ENCODE peak calls at places on chromosomes 3 and 15, in eight cellular contexts. One of them, this sample, is unnamed.

GRCh38 chr3:78077842-78078241 is 1037.9 kb downstream of the ROBO2 start:
- DNase-seq in psoas muscle: no peak
- DNase-seq in Panc1: no peak
- DNase-seq in lower lobe of right lung: no peak
- DNase-seq in suprapubic skin: no peak
- DNase-seq in left lung: no peak
- DNase-seq in SK-N-MC: no peak
- DNase-seq in fibroblast of lung: no peak
- DNase-seq in this sample: no peak

GRCh38 chr3:39208463-39209055 is 16.2 kb upstream of the XIRP1 start:
- DNase-seq in SK-N-MC: no peak
- DNase-seq in fibroblast of lung: peak; percentile 43
- DNase-seq in lower lobe of right lung: peak; percentile 53
- DNase-seq in psoas muscle: peak; percentile 72
- DNase-seq in suprapubic skin: no peak
- DNase-seq in left lung: no peak
- DNase-seq in Panc1: peak; percentile 25
- DNase-seq in this sample: peak; percentile 74

GRCh38 chr3:138921316-138922292 is 25.3 kb downstream of the FOXL2 start:
- DNase-seq in fibroblast of lung: peak; percentile 91
- DNase-seq in psoas muscle: no peak
- DNase-seq in suprapubic skin: no peak
- DNase-seq in left lung: no peak
- DNase-seq in Panc1: no peak
- DNase-seq in SK-N-MC: no peak
- DNase-seq in lower lobe of right lung: no peak
- DNase-seq in this sample: peak; percentile 67

GRCh38 chr15:88375234-88375926 is 91.8 kb downstream of the MRPL46 start:
- DNase-seq in Panc1: no peak
- DNase-seq in lower lobe of right lung: no peak
- DNase-seq in fibroblast of lung: peak; percentile 93
- DNase-seq in suprapubic skin: no peak
- DNase-seq in psoas muscle: no peak
- DNase-seq in left lung: no peak
- DNase-seq in SK-N-MC: no peak
- DNase-seq in this sample: no peak

GRCh38 chr3:6177417-6177816 is 683.5 kb upstream of the GRM7 start:
- DNase-seq in lower lobe of right lung: no peak
- DNase-seq in SK-N-MC: no peak
- DNase-seq in Panc1: no peak
- DNase-seq in left lung: no peak
- DNase-seq in fibroblast of lung: no peak
- DNase-seq in psoas muscle: no peak
- DNase-seq in suprapubic skin: no peak
- DNase-seq in this sample: no peak

GRCh38 chr15:40843885-40844542 is at the start of gene SPINT1:
- DNase-seq in suprapubic skin: no peak
- DNase-seq in left lung: peak; percentile 90
- DNase-seq in fibroblast of lung: peak; percentile 13
- DNase-seq in lower lobe of right lung: peak; percentile 77
- DNase-seq in SK-N-MC: no peak
- DNase-seq in psoas muscle: no peak
- DNase-seq in Panc1: no peak
- DNase-seq in this sample: peak; percentile 47

GRCh38 chr15:99139276-99139675 is 34.4 kb downstream of the SYNM start:
- DNase-seq in lower lobe of right lung: no peak
- DNase-seq in Panc1: no peak
- DNase-seq in SK-N-MC: no peak
- DNase-seq in left lung: no peak
- DNase-seq in psoas muscle: no peak
- DNase-seq in fibroblast of lung: no peak
- DNase-seq in suprapubic skin: no peak
- DNase-seq in this sample: no peak

GRCh38 chr3:162704238-162704637 is 1207.6 kb downstream of the OTOL1 start:
- DNase-seq in lower lobe of right lung: no peak
- DNase-seq in Panc1: no peak
- DNase-seq in left lung: no peak
- DNase-seq in fibroblast of lung: no peak
- DNase-seq in SK-N-MC: no peak
- DNase-seq in suprapubic skin: no peak
- DNase-seq in psoas muscle: no peak
- DNase-seq in this sample: no peak

GRCh38 chr3:64023861-64024223 is 548 bp upstream of the PSMD6 start:
- DNase-seq in SK-N-MC: no peak
- DNase-seq in Panc1: no peak
- DNase-seq in left lung: no peak
- DNase-seq in lower lobe of right lung: no peak
- DNase-seq in fibroblast of lung: no peak
- DNase-seq in psoas muscle: no peak
- DNase-seq in suprapubic skin: no peak
- DNase-seq in this sample: no peak

GRCh38 chr3:191543018-191543417 is 82.1 kb downstream of the PYDC2 start:
- DNase-seq in fibroblast of lung: no peak
- DNase-seq in Panc1: no peak
- DNase-seq in lower lobe of right lung: no peak
- DNase-seq in psoas muscle: no peak
- DNase-seq in left lung: no peak
- DNase-seq in SK-N-MC: no peak
- DNase-seq in suprapubic skin: no peak
- DNase-seq in this sample: no peak

GRCh38 chr3:155760653-155761052 is 15.8 kb upstream of the PLCH1 start:
- DNase-seq in Panc1: no peak
- DNase-seq in lower lobe of right lung: no peak
- DNase-seq in left lung: no peak
- DNase-seq in suprapubic skin: no peak
- DNase-seq in fibroblast of lung: no peak
- DNase-seq in SK-N-MC: no peak
- DNase-seq in psoas muscle: no peak
- DNase-seq in this sample: no peak

GRCh38 chr3:29925150-29925549 is 644.3 kb downstream of the RBMS3 start:
- DNase-seq in left lung: no peak
- DNase-seq in fibroblast of lung: no peak
- DNase-seq in SK-N-MC: no peak
- DNase-seq in suprapubic skin: no peak
- DNase-seq in lower lobe of right lung: no peak
- DNase-seq in psoas muscle: no peak
- DNase-seq in Panc1: no peak
- DNase-seq in this sample: no peak

GRCh38 chr15:56821721-56822425 is 88.6 kb upstream of the ZNF280D start:
- DNase-seq in SK-N-MC: no peak
- DNase-seq in fibroblast of lung: peak; percentile 91
- DNase-seq in left lung: peak; percentile 31
- DNase-seq in psoas muscle: peak; percentile 71
- DNase-seq in Panc1: peak; percentile 25
- DNase-seq in suprapubic skin: no peak
- DNase-seq in lower lobe of right lung: peak; percentile 53
- DNase-seq in this sample: peak; percentile 68

GRCh38 chr3:187130346-187131066 is 8.8 kb downstream of the RPL39L start:
- DNase-seq in fibroblast of lung: peak; percentile 75
- DNase-seq in SK-N-MC: no peak
- DNase-seq in left lung: no peak
- DNase-seq in suprapubic skin: no peak
- DNase-seq in Panc1: no peak
- DNase-seq in psoas muscle: no peak
- DNase-seq in lower lobe of right lung: no peak
- DNase-seq in this sample: no peak

GRCh38 chr3:187808466-187809291 is 63.4 kb upstream of the BCL6 start:
- DNase-seq in SK-N-MC: no peak
- DNase-seq in Panc1: no peak
- DNase-seq in left lung: no peak
- DNase-seq in fibroblast of lung: no peak
- DNase-seq in lower lobe of right lung: no peak
- DNase-seq in psoas muscle: no peak
- DNase-seq in suprapubic skin: no peak
- DNase-seq in this sample: no peak

GRCh38 chr3:150733936-150734794 is 28.8 kb downstream of the SIAH2 start:
- DNase-seq in SK-N-MC: no peak
- DNase-seq in suprapubic skin: no peak
- DNase-seq in fibroblast of lung: peak; percentile 49
- DNase-seq in left lung: no peak
- DNase-seq in Panc1: no peak
- DNase-seq in lower lobe of right lung: no peak
- DNase-seq in psoas muscle: no peak
- DNase-seq in this sample: no peak

GRCh38 chr3:102090646-102091045 is 241.3 kb downstream of the NFKBIZ start:
- DNase-seq in SK-N-MC: no peak
- DNase-seq in lower lobe of right lung: no peak
- DNase-seq in Panc1: no peak
- DNase-seq in fibroblast of lung: peak; percentile 60
- DNase-seq in suprapubic skin: no peak
- DNase-seq in psoas muscle: no peak
- DNase-seq in left lung: no peak
- DNase-seq in this sample: no peak

GRCh38 chr15:80695911-80696651 is 971 bp downstream of the ABHD17C start:
- DNase-seq in left lung: no peak
- DNase-seq in SK-N-MC: no peak
- DNase-seq in psoas muscle: no peak
- DNase-seq in fibroblast of lung: peak; percentile 22
- DNase-seq in Panc1: no peak
- DNase-seq in lower lobe of right lung: peak; percentile 64
- DNase-seq in suprapubic skin: no peak
- DNase-seq in this sample: no peak

GRCh38 chr3:193297421-193297820 is 56.4 kb downstream of the PLAAT1 start:
- DNase-seq in left lung: no peak
- DNase-seq in suprapubic skin: no peak
- DNase-seq in psoas muscle: no peak
- DNase-seq in SK-N-MC: no peak
- DNase-seq in Panc1: peak; percentile 7
- DNase-seq in fibroblast of lung: peak; percentile 93
- DNase-seq in lower lobe of right lung: no peak
- DNase-seq in this sample: no peak

GRCh38 chr3:193305356-193305755 is 64.3 kb downstream of the PLAAT1 start:
- DNase-seq in SK-N-MC: no peak
- DNase-seq in psoas muscle: no peak
- DNase-seq in suprapubic skin: no peak
- DNase-seq in lower lobe of right lung: no peak
- DNase-seq in left lung: no peak
- DNase-seq in fibroblast of lung: no peak
- DNase-seq in Panc1: no peak
- DNase-seq in this sample: no peak

GRCh38 chr3:193295985-193296384 is 55.0 kb downstream of the PLAAT1 start:
- DNase-seq in suprapubic skin: no peak
- DNase-seq in fibroblast of lung: no peak
- DNase-seq in Panc1: no peak
- DNase-seq in psoas muscle: no peak
- DNase-seq in left lung: no peak
- DNase-seq in SK-N-MC: no peak
- DNase-seq in lower lobe of right lung: no peak
- DNase-seq in this sample: no peak

GRCh38 chr3:193301441-193301840 is 60.4 kb downstream of the PLAAT1 start:
- DNase-seq in suprapubic skin: no peak
- DNase-seq in left lung: no peak
- DNase-seq in fibroblast of lung: peak; percentile 90
- DNase-seq in SK-N-MC: no peak
- DNase-seq in lower lobe of right lung: no peak
- DNase-seq in Panc1: peak; percentile 41
- DNase-seq in psoas muscle: no peak
- DNase-seq in this sample: no peak
- H3K27ac ChIP-seq in suprapubic skin: no peak overlapping the region
- H3K27ac ChIP-seq in left lung: no peak overlapping the region
- H3K27ac ChIP-seq in fibroblast of lung: no peak overlapping the region
- H3K27ac ChIP-seq in SK-N-MC: no peak overlapping the region
- H3K27ac ChIP-seq in lower lobe of right lung: no peak overlapping the region
- H3K27ac ChIP-seq in Panc1: no peak overlapping the region
- H3K27ac ChIP-seq in psoas muscle: no peak overlapping the region
- H3K27ac ChIP-seq in this sample: no peak overlapping the region

GRCh38 chr3:117962750-117963149 is 1071.9 kb downstream of the IGSF11 start:
- DNase-seq in Panc1: no peak
- DNase-seq in left lung: no peak
- DNase-seq in psoas muscle: no peak
- DNase-seq in suprapubic skin: no peak
- DNase-seq in lower lobe of right lung: no peak
- DNase-seq in fibroblast of lung: peak; percentile 84
- DNase-seq in SK-N-MC: no peak
- DNase-seq in this sample: no peak
- H3K27ac ChIP-seq in Panc1: no peak overlapping the region
- H3K27ac ChIP-seq in left lung: no peak overlapping the region
- H3K27ac ChIP-seq in psoas muscle: no peak overlapping the region
- H3K27ac ChIP-seq in suprapubic skin: no peak overlapping the region
- H3K27ac ChIP-seq in lower lobe of right lung: no peak overlapping the region
- H3K27ac ChIP-seq in fibroblast of lung: no peak overlapping the region
- H3K27ac ChIP-seq in SK-N-MC: no peak overlapping the region
- H3K27ac ChIP-seq in this sample: no peak overlapping the region

DNA sequence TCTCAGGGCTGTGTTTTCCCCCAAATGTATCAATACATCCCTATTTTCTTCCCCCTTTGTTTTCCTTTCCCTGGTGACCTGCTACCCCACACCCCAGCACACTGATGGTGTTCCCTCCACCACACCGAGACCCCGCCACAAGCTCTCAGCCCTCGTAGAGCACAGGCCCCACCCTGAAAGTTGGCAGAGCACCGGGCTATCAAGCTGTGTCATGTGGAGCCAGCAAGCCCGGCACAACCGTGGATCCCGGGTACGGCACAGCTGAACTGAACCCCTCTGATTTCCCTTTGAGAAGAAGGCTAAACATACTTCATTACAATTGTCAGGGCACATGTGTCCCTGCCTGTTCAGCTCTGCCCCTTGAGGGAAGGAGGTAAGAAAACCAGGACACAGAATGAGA is 69.9 kb downstream of the LRIG1 start:
- DNase-seq in SK-N-MC: no peak
- DNase-seq in lower lobe of right lung: no peak
- DNase-seq in fibroblast of lung: no peak
- DNase-seq in Panc1: no peak
- DNase-seq in suprapubic skin: no peak
- DNase-seq in psoas muscle: no peak
- DNase-seq in left lung: no peak
- DNase-seq in this sample: no peak
- H3K27ac ChIP-seq in SK-N-MC: no peak overlapping the region
- H3K27ac ChIP-seq in lower lobe of right lung: no peak overlapping the region
- H3K27ac ChIP-seq in fibroblast of lung: no peak overlapping the region
- H3K27ac ChIP-seq in Panc1: no peak overlapping the region
- H3K27ac ChIP-seq in suprapubic skin: no peak overlapping the region
- H3K27ac ChIP-seq in psoas muscle: peak overlapping the region; percentile 89
- H3K27ac ChIP-seq in left lung: no peak overlapping the region
- H3K27ac ChIP-seq in this sample: no peak overlapping the region

GRCh38 chr3:189494632-189495031 is 136.6 kb upstream of the TP63 start:
- DNase-seq in Panc1: no peak
- DNase-seq in left lung: no peak
- DNase-seq in psoas muscle: no peak
- DNase-seq in SK-N-MC: no peak
- DNase-seq in lower lobe of right lung: no peak
- DNase-seq in fibroblast of lung: no peak
- DNase-seq in suprapubic skin: no peak
- DNase-seq in this sample: no peak

GRCh38 chr3:189490749-189491148 is 140.4 kb upstream of the TP63 start:
- DNase-seq in Panc1: no peak
- DNase-seq in suprapubic skin: no peak
- DNase-seq in SK-N-MC: no peak
- DNase-seq in psoas muscle: no peak
- DNase-seq in fibroblast of lung: no peak
- DNase-seq in lower lobe of right lung: no peak
- DNase-seq in left lung: no peak
- DNase-seq in this sample: no peak

GRCh38 chr3:189490337-189490736 is 140.9 kb upstream of the TP63 start:
- DNase-seq in lower lobe of right lung: no peak
- DNase-seq in suprapubic skin: no peak
- DNase-seq in left lung: no peak
- DNase-seq in Panc1: no peak
- DNase-seq in psoas muscle: no peak
- DNase-seq in SK-N-MC: no peak
- DNase-seq in fibroblast of lung: no peak
- DNase-seq in this sample: no peak

GRCh38 chr3:189496375-189497138 is 134.6 kb upstream of the TP63 start:
- DNase-seq in Panc1: no peak
- DNase-seq in SK-N-MC: no peak
- DNase-seq in left lung: no peak
- DNase-seq in suprapubic skin: no peak
- DNase-seq in psoas muscle: no peak
- DNase-seq in fibroblast of lung: no peak
- DNase-seq in lower lobe of right lung: no peak
- DNase-seq in this sample: no peak

GRCh38 chr3:189493271-189493670 is 137.9 kb upstream of the TP63 start:
- DNase-seq in fibroblast of lung: no peak
- DNase-seq in Panc1: no peak
- DNase-seq in psoas muscle: no peak
- DNase-seq in SK-N-MC: no peak
- DNase-seq in suprapubic skin: no peak
- DNase-seq in left lung: no peak
- DNase-seq in lower lobe of right lung: no peak
- DNase-seq in this sample: no peak
- H3K27ac ChIP-seq in fibroblast of lung: no peak overlapping the region
- H3K27ac ChIP-seq in Panc1: no peak overlapping the region
- H3K27ac ChIP-seq in psoas muscle: no peak overlapping the region
- H3K27ac ChIP-seq in SK-N-MC: peak overlapping the region; percentile 100
- H3K27ac ChIP-seq in suprapubic skin: no peak overlapping the region
- H3K27ac ChIP-seq in left lung: no peak overlapping the region
- H3K27ac ChIP-seq in lower lobe of right lung: no peak overlapping the region
- H3K27ac ChIP-seq in this sample: no peak overlapping the region

This sample was measured in aorta.